ENCODE peak calls at places on chromosome 18, in ten cellular contexts. K is cardiac muscle cell; N is prostate gland; E is A549; H is CD8-positive, alpha-beta memory T cell; J is Peyer's patch; I is aorta; R is keratinocyte; C is GM23248; T is HCT116. P is an unnamed sample.
A peak's percentile ranks its signal among the peaks of the same experiment; 100 is the strongest.

GRCh38 chr18:6652098-6652497 is 77.4 kb upstream of the ARHGAP28 start:
- DNase-seq in K (no peak), N (peak; percentile 33), E (no peak), H (no peak), J (no peak), I (no peak), R (no peak), C (no peak), T (no peak), P (no peak)

GRCh38 chr18:77422974-77423373 is 173.3 kb downstream of the GALR1 start:
- DNase-seq in K (no peak), N (no peak), E (peak; percentile 4), H (no peak), J (no peak), I (no peak), R (no peak), C (no peak), T (no peak), P (no peak)

GRCh38 chr18:47235096-47235495 is 16.4 kb downstream of the SKOR2 start:
- DNase-seq in K (no peak), N (no peak), E (no peak), H (no peak), J (no peak), I (no peak), R (no peak), C (no peak), T (no peak), P (no peak)

GRCh38 chr18:11108956-11109355 is 40.4 kb downstream of the PIEZO2 start:
- DNase-seq in K (no peak), N (no peak), E (no peak), H (no peak), J (no peak), I (no peak), R (no peak), C (no peak), T (no peak), P (no peak)

GRCh38 chr18:76914796-76915195 is 92.4 kb downstream of the ZNF236 start:
- DNase-seq in K (no peak), N (no peak), E (no peak), H (no peak), J (no peak), I (no peak), R (no peak), C (no peak), T (no peak), P (no peak)

GRCh38 chr18:43539862-43540261 is 262.6 kb upstream of the SYT4 start:
- DNase-seq in K (no peak), N (no peak), E (no peak), H (no peak), J (no peak), I (no peak), R (no peak), C (peak; percentile 10), T (no peak), P (no peak)

GRCh38 chr18:42641996-42642395 is 473.5 kb downstream of the RIT2 start:
- DNase-seq in K (no peak), N (no peak), E (no peak), H (no peak), J (no peak), I (no peak), R (no peak), C (no peak), T (no peak), P (no peak)

GRCh38 chr18:40250218-40250617 is 1704.8 kb upstream of the PIK3C3 start:
- DNase-seq in K (no peak), N (no peak), E (no peak), H (no peak), J (no peak), I (no peak), R (no peak), C (no peak), T (no peak), P (no peak)

GRCh38 chr18:76803814-76804213 is 18.5 kb upstream of the ZNF236 start:
- DNase-seq in K (peak; percentile 71), N (peak; percentile 54), E (peak; percentile 76), H (peak; percentile 64), J (peak; percentile 87), I (no peak), R (no peak), C (peak; percentile 75), T (no peak), P (peak; percentile 69)

GRCh38 chr18:76619342-76620315 is 124.6 kb upstream of the ZNF516 start:
- DNase-seq in K (peak; percentile 88), N (peak; percentile 45), E (no peak), H (no peak), J (no peak), I (peak; percentile 82), R (no peak), C (peak; percentile 76), T (no peak), P (no peak)

GRCh38 chr18:12423820-12424219 is 16.1 kb downstream of the PRELID3A start:
- DNase-seq in K (peak; percentile 29), N (no peak), E (no peak), H (no peak), J (no peak), I (no peak), R (no peak), C (no peak), T (no peak), P (no peak)

GRCh38 chr18:44911773-44912172 is 231.1 kb downstream of the SETBP1 start:
- DNase-seq in K (no peak), N (no peak), E (no peak), H (no peak), J (no peak), I (no peak), R (no peak), C (no peak), T (no peak), P (no peak)

GRCh38 chr18:13005289-13005688 is 14.1 kb downstream of the CEP192 start:
- DNase-seq in K (no peak), N (no peak), E (no peak), H (no peak), J (no peak), I (no peak), R (no peak), C (no peak), T (no peak), P (no peak)

GRCh38 chr18:40864846-40865245 is 1090.2 kb upstream of the PIK3C3 start:
- DNase-seq in K (no peak), N (no peak), E (no peak), H (no peak), J (no peak), I (no peak), R (no peak), C (no peak), T (no peak), P (no peak)

GRCh38 chr18:40529478-40529877 is 1425.6 kb upstream of the PIK3C3 start:
- DNase-seq in K (no peak), N (no peak), E (no peak), H (no peak), J (no peak), I (no peak), R (no peak), C (peak; percentile 36), T (no peak), P (no peak)

GRCh38 chr18:9831046-9831722 is 54.6 kb upstream of the TXNDC2 start:
- DNase-seq in K (no peak), N (peak; percentile 1), E (no peak), H (no peak), J (no peak), I (no peak), R (no peak), C (no peak), T (no peak), P (no peak)

DNA sequence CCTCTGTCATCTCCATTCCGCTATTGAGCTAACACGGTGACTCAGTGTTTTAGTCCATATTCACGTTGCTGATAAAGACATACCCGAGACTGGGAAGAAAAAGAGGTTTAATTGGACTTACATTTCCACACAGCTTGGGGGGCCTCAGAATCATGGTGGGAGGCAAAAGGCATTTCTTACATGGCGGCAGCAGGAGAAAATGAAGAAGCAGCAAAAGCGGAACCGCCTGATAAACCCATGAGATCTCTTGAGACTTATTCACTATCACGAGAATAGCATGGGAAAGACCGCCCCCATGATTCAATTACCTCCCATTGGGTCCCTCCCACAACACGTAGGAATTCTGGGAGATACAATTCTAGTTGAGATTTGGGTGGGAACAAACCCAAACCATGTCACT is 22.6 kb upstream of the CXXC1 start:
- DNase-seq in K (no peak), N (no peak), E (no peak), H (no peak), J (no peak), I (no peak), R (no peak), C (no peak), T (no peak), P (peak; percentile 42)
- H3K4me1 ChIP-seq in K (no peaks in the 10 kb centered on the region), N (no peaks in the 10 kb centered on the region), E (peaks cover 9% of the 10 kb centered on the region), H (peaks cover 8% of the 10 kb centered on the region), J (no peaks in the 10 kb centered on the region), I (no peaks in the 10 kb centered on the region), R (peaks cover 14% of the 10 kb centered on the region), C (no peaks in the 10 kb centered on the region), T (no peaks in the 10 kb centered on the region), P (no peaks in the 10 kb centered on the region)

GRCh38 chr18:38487521-38487920 is 921.9 kb upstream of the CELF4 start:
- DNase-seq in K (no peak), N (no peak), E (no peak), H (no peak), J (no peak), I (no peak), R (no peak), C (no peak), T (no peak), P (no peak)
- H3K9me3 ChIP-seq in K (no peaks in the 10 kb centered on the region), N (no peaks in the 10 kb centered on the region), E (no peaks in the 10 kb centered on the region), H (no peaks in the 10 kb centered on the region), J (no peaks in the 10 kb centered on the region), I (no peaks in the 10 kb centered on the region), R (no peaks in the 10 kb centered on the region), C (no peaks in the 10 kb centered on the region), T (no peaks in the 10 kb centered on the region), P (no peaks in the 10 kb centered on the region)

DNA sequence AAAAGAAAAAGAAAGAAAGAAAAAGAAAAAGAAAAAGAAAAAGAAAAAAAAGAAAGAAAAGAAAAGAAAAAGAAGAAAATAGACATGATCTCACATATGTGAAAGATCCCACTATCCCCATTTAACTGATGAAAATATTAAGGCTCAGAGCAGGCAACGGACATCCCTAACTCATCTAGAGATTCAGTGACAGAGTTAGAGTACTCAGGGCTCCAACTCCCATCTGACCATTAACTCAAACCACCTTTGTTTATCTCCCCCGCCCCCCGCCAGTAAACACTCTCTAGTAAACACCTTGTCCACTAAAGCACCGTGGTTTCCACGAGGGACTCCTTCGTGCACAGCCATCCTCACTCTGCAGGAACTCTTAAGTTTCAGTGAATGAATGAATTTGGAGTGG is 142.9 kb downstream of the TGIF1 start:
- DNase-seq in K (no peak), N (no peak), E (no peak), H (no peak), J (no peak), I (no peak), R (no peak), C (no peak), T (no peak), P (no peak)
- H3K4me1 ChIP-seq in K (peaks cover 40% of the 10 kb centered on the region), N (peaks cover 7% of the 10 kb centered on the region), E (peaks cover 62% of the 10 kb centered on the region), H (peaks cover 41% of the 10 kb centered on the region), J (peaks cover 41% of the 10 kb centered on the region), I (peaks cover 13% of the 10 kb centered on the region), R (peaks cover 41% of the 10 kb centered on the region), C (peaks cover 42% of the 10 kb centered on the region), T (peaks cover 75% of the 10 kb centered on the region), P (no peaks in the 10 kb centered on the region)

GRCh38 chr18:68800075-68800474 is 2.2 kb downstream of the CCDC102B start:
- DNase-seq in K (peak; percentile 5), N (no peak), E (no peak), H (no peak), J (no peak), I (no peak), R (no peak), C (no peak), T (no peak), P (no peak)
- H3K9me3 ChIP-seq in K (no peaks in the 10 kb centered on the region), N (no peaks in the 10 kb centered on the region), E (no peaks in the 10 kb centered on the region), H (no peaks in the 10 kb centered on the region), J (no peaks in the 10 kb centered on the region), I (no peaks in the 10 kb centered on the region), R (no peaks in the 10 kb centered on the region), C (no peaks in the 10 kb centered on the region), T (no peaks in the 10 kb centered on the region), P (no peaks in the 10 kb centered on the region)

P was measured in BE2C.